ENCODE peak calls at places on chromosomes 13 and 19, in five cellular contexts. A, Q, S, D and O are unnamed samples.

GRCh38 chr19:47253467-47253881 is 2.9 kb upstream of the CCDC9 start:
- DNase-seq in A (no peak), Q (no peak), S (no peak), D (no peak), O (no peak)

GRCh38 chr19:13079542-13079986 is 23.1 kb downstream of the LYL1 start:
- DNase-seq in A (no peak), Q (no peak), S (no peak), D (peak; percentile 83), O (peak; percentile 70)

GRCh38 chr19:7706662-7707454 is 4.9 kb upstream of the FCER2 start:
- DNase-seq in A (no peak), Q (no peak), S (no peak), D (no peak), O (no peak)

GRCh38 chr19:28468701-28469459 is 744.1 kb downstream of the UQCRFS1 start:
- DNase-seq in A (peak; percentile 16), Q (peak; percentile 40), S (no peak), D (no peak), O (peak; percentile 56)

GRCh38 chr19:32748497-32748896 is 28.9 kb downstream of the TDRD12 start:
- DNase-seq in A (no peak), Q (no peak), S (no peak), D (peak; percentile 12), O (no peak)

GRCh38 chr19:30539315-30539714 is 167.1 kb downstream of the ZNF536 start:
- DNase-seq in A (no peak), Q (no peak), S (no peak), D (no peak), O (no peak)

GRCh38 chr13:45825124-45825650 is 26.4 kb downstream of the SIAH3 start:
- DNase-seq in A (no peak), Q (no peak), S (no peak), D (no peak), O (no peak)

GRCh38 chr19:33449799-33450198 is 71.8 kb downstream of the PEPD start:
- DNase-seq in A (no peak), Q (peak; percentile 17), S (no peak), D (no peak), O (no peak)

GRCh38 chr13:46666727-46667456 is 113.9 kb downstream of the LRCH1 start:
- DNase-seq in A (no peak), Q (no peak), S (no peak), D (no peak), O (no peak)

GRCh38 chr19:37513397-37513796 is 6.7 kb downstream of the ZNF793 start:
- DNase-seq in A (no peak), Q (no peak), S (no peak), D (no peak), O (no peak)

GRCh38 chr19:33767898-33768413 is 28.7 kb upstream of the KCTD15 start:
- DNase-seq in A (no peak), Q (no peak), S (no peak), D (no peak), O (no peak)

GRCh38 chr13:51223284-51224270 is 1.4 kb downstream of the FAM124A start:
- DNase-seq in A (no peak), Q (no peak), S (no peak), D (no peak), O (no peak)

GRCh38 chr13:66348745-66349720 is 881.1 kb downstream of the PCDH9 start:
- DNase-seq in A (no peak), Q (peak; percentile 26), S (no peak), D (peak; percentile 83), O (no peak)

GRCh38 chr13:77019756-77020155 is 7.2 kb downstream of the FBXL3 start:
- DNase-seq in A (no peak), Q (no peak), S (no peak), D (no peak), O (no peak)

GRCh38 chr19:50557009-50557613 is 11.1 kb downstream of the LRRC4B start:
- DNase-seq in A (no peak), Q (no peak), S (no peak), D (no peak), O (no peak)

GRCh38 chr13:21668665-21669599 is 1.9 kb upstream of the FGF9 start:
- DNase-seq in A (peak; percentile 60), Q (peak; percentile 58), S (no peak), D (peak; percentile 40), O (no peak)

GRCh38 chr13:41267106-41267505 is 3.7 kb upstream of the MTRF1 start:
- DNase-seq in A (no peak), Q (no peak), S (no peak), D (no peak), O (no peak)

GRCh38 chr19:10404888-10405808 is 1.8 kb upstream of the CDC37 start:
- DNase-seq in A (no peak), Q (no peak), S (no peak), D (no peak), O (no peak)

GRCh38 chr13:110711778-110712070 is 1.8 kb upstream of the ING1 start:
- DNase-seq in A (no peak), Q (no peak), S (no peak), D (no peak), O (no peak)

GRCh38 chr13:86087241-86087640 is 288.0 kb upstream of the SLITRK6 start:
- DNase-seq in A (no peak), Q (no peak), S (no peak), D (no peak), O (no peak)

GRCh38 chr19:3899531-3900294 is 19.2 kb downstream of the ATCAY start:
- DNase-seq in A (no peak), Q (no peak), S (no peak), D (no peak), O (no peak)

GRCh38 chr19:30666301-30666803 is 294.2 kb downstream of the ZNF536 start:
- DNase-seq in A (peak; percentile 10), Q (no peak), S (no peak), D (peak; percentile 13), O (no peak)

GRCh38 chr19:19083413-19084178 is 19.8 kb downstream of the SLC25A42 start:
- DNase-seq in A (no peak), Q (peak; percentile 65), S (no peak), D (no peak), O (peak; percentile 78)

GRCh38 chr13:47303626-47304025 is 406.8 kb upstream of the HTR2A start:
- DNase-seq in A (no peak), Q (no peak), S (no peak), D (no peak), O (no peak)

GRCh38 chr13:36919833-36920611 is at the start of gene SMAD9:
- DNase-seq in A (no peak), Q (peak; percentile 67), S (no peak), D (peak; percentile 89), O (peak; percentile 85)

GRCh38 chr19:44596428-44597130 is 16.8 kb upstream of the IGSF23 start:
- DNase-seq in A (no peak), Q (no peak), S (no peak), D (no peak), O (no peak)

GRCh38 chr13:113001251-113002140 is 32.5 kb downstream of the MCF2L start:
- DNase-seq in A (no peak), Q (peak; percentile 74), S (no peak), D (peak; percentile 94), O (peak; percentile 74)